ENCODE peak calls at places on chromosomes 1 and 21, in five cellular contexts. I is tibial artery; Y is H1; M is suprapubic skin; G is CD4-positive, alpha-beta T cell. T is an unnamed sample.

GRCh38 chr21:29938968-29939858 is 583 bp downstream of the GRIK1 start:
- DNase-seq in I (no peak), Y (no peak), M (peak), G (no peak), T (no peak)

GRCh38 chr1:187621961-187622360 is 793.2 kb downstream of the PLA2G4A start:
- DNase-seq in I (no peak), Y (no peak), M (no peak), G (no peak), T (no peak)

GRCh38 chr1:161084205-161084988 is 5.0 kb downstream of the NECTIN4 start:
- DNase-seq in I (no peak), Y (no peak), M (no peak), G (no peak), T (peak)

GRCh38 chr21:9753943-9754342 is 767.4 kb upstream of the TPTE start:
- DNase-seq in I (no peak), Y (no peak), M (no peak), G (no peak), T (no peak)

GRCh38 chr1:94061513-94062443 is 59.2 kb downstream of the ABCA4 start:
- DNase-seq in I (peak), Y (no peak), M (peak), G (no peak), T (no peak)

GRCh38 chr1:14263207-14263606 is 335.3 kb upstream of the KAZN start:
- DNase-seq in I (no peak), Y (no peak), M (no peak), G (no peak), T (no peak)

GRCh38 chr1:4700801-4701200 is 46.4 kb downstream of the AJAP1 start:
- DNase-seq in I (no peak), Y (no peak), M (no peak), G (no peak), T (no peak)

GRCh38 chr1:207021139-207021861 is 11.3 kb downstream of the C1orf116 start:
- DNase-seq in I (no peak), Y (no peak), M (no peak), G (no peak), T (no peak)

GRCh38 chr21:44418108-44418875 is 37.0 kb upstream of the LRRC3 start:
- DNase-seq in I (peak), Y (no peak), M (peak), G (no peak), T (peak)

GRCh38 chr1:226457307-226457712 is 49.4 kb upstream of the PARP1 start:
- DNase-seq in I (no peak), Y (peak), M (no peak), G (peak), T (no peak)

GRCh38 chr1:152111515-152111968 is 3.7 kb downstream of the TCHH start:
- DNase-seq in I (no peak), Y (no peak), M (no peak), G (no peak), T (no peak)

GRCh38 chr1:234611153-234611798 is 1.3 kb upstream of the IRF2BP2 start:
- DNase-seq in I (no peak), Y (peak), M (no peak), G (no peak), T (no peak)

GRCh38 chr1:189775343-189775742 is 702.3 kb downstream of the BRINP3 start:
- DNase-seq in I (no peak), Y (no peak), M (no peak), G (no peak), T (no peak)

GRCh38 chr1:7672864-7673263 is 98.2 kb upstream of the VAMP3 start:
- DNase-seq in I (no peak), Y (no peak), M (no peak), G (no peak), T (no peak)

GRCh38 chr1:152448095-152448494 is 34.0 kb upstream of the CRNN start:
- DNase-seq in I (no peak), Y (no peak), M (no peak), G (no peak), T (no peak)

GRCh38 chr1:151165281-151165737 is 393 bp downstream of the LYSMD1 start:
- DNase-seq in I (no peak), Y (no peak), M (peak), G (no peak), T (no peak)

GRCh38 chr1:166843769-166844596 is 4.7 kb downstream of the POGK start:
- DNase-seq in I (no peak), Y (no peak), M (no peak), G (no peak), T (no peak)

GRCh38 chr1:207964195-207964966 is 53.5 kb upstream of the CD34 start:
- DNase-seq in I (no peak), Y (no peak), M (no peak), G (no peak), T (no peak)

GRCh38 chr1:16204634-16205332 is 7.7 kb downstream of the ARHGEF19 start:
- DNase-seq in I (no peak), Y (no peak), M (no peak), G (peak), T (no peak)

GRCh38 chr1:178870944-178871343 is at the start of gene ANGPTL1:
- DNase-seq in I (no peak), Y (no peak), M (no peak), G (no peak), T (no peak)

GRCh38 chr1:109425391-109425790 is 857 bp downstream of the PSMA5 start:
- DNase-seq in I (no peak), Y (no peak), M (no peak), G (no peak), T (no peak)

GRCh38 chr1:19044975-19045831 is 88.7 kb upstream of the IFFO2 start:
- DNase-seq in I (no peak), Y (no peak), M (peak), G (no peak), T (peak)

GRCh38 chr1:110606784-110607662 is 865 bp upstream of the KCNA2 start:
- DNase-seq in I (no peak), Y (no peak), M (no peak), G (peak), T (no peak)

GRCh38 chr1:14470802-14471201 is 127.7 kb upstream of the KAZN start:
- DNase-seq in I (no peak), Y (no peak), M (no peak), G (no peak), T (no peak)

GRCh38 chr21:15744926-15745325 is 15.1 kb downstream of the USP25 start:
- DNase-seq in I (no peak), Y (no peak), M (no peak), G (no peak), T (no peak)

GRCh38 chr1:4736254-4736653 is 81.8 kb downstream of the AJAP1 start:
- DNase-seq in I (no peak), Y (no peak), M (no peak), G (no peak), T (no peak)

GRCh38 chr1:27021347-27022031 is 8.8 kb upstream of the TENT5B start:
- DNase-seq in I (no peak), Y (no peak), M (no peak), G (no peak), T (no peak)

GRCh38 chr1:112713466-112714312 is 1.4 kb downstream of the PPM1J start:
- DNase-seq in I (no peak), Y (no peak), M (no peak), G (no peak), T (peak)

GRCh38 chr1:201947697-201948008 is 1.3 kb upstream of the LMOD1 start:
- DNase-seq in I (no peak), Y (no peak), M (no peak), G (no peak), T (no peak)
- TF ChIP-seq CTCF in I (peak), Y (no peak), M (no peak), G (no peak), T (no peak)

GRCh38 chr1:213065800-213066199 is 14.8 kb downstream of the RPS6KC1 start:
- DNase-seq in I (no peak), Y (no peak), M (no peak), G (no peak), T (no peak)

GRCh38 chr1:213060836-213061235 is 9.8 kb downstream of the RPS6KC1 start:
- DNase-seq in I (no peak), Y (no peak), M (no peak), G (no peak), T (no peak)

GRCh38 chr1:213066363-213066762 is 15.3 kb downstream of the RPS6KC1 start:
- DNase-seq in I (no peak), Y (no peak), M (no peak), G (no peak), T (no peak)

GRCh38 chr1:213057264-213058059 is 6.4 kb downstream of the RPS6KC1 start:
- DNase-seq in I (no peak), Y (no peak), M (no peak), G (no peak), T (no peak)

GRCh38 chr1:213061263-213061662 is 10.2 kb downstream of the RPS6KC1 start:
- DNase-seq in I (no peak), Y (no peak), M (no peak), G (no peak), T (no peak)
- TF ChIP-seq CTCF in I (no peak), Y (peak), M (no peak), G (no peak), T (no peak)

GRCh38 chr1:37035828-37036666 is 1.7 kb upstream of the GRIK3 start:
- DNase-seq in I (no peak), Y (no peak), M (no peak), G (no peak), T (no peak)
- TF ChIP-seq CTCF in I (no peak), Y (peak), M (no peak), G (no peak), T (no peak)

GRCh38 chr1:1377540-1378205 is 2.7 kb upstream of the AURKAIP1 start:
- DNase-seq in I (no peak), Y (no peak), M (no peak), G (no peak), T (no peak)

GRCh38 chr1:1374861-1375662 is at the start of gene AURKAIP1:
- DNase-seq in I (peak), Y (peak), M (peak), G (peak), T (peak)

GRCh38 chr1:1374068-1374860 is 743 bp downstream of the AURKAIP1 start:
- DNase-seq in I (no peak), Y (no peak), M (peak), G (no peak), T (no peak)

GRCh38 chr1:1373493-1374067 is 1.4 kb downstream of the AURKAIP1 start:
- DNase-seq in I (no peak), Y (no peak), M (no peak), G (no peak), T (no peak)

GRCh38 chr1:1376551-1377226 is 1.7 kb upstream of the AURKAIP1 start:
- DNase-seq in I (no peak), Y (no peak), M (no peak), G (no peak), T (no peak)
- TF ChIP-seq CTCF in I (no peak), Y (no peak), M (no peak), G (no peak), T (no peak)